ENCODE peak calls at places on chromosomes 16 and 17, in nine cellular contexts. K is Peyer's patch; O is ELR; C is NCI-H2171 treated with DMSO at 0.1 percent for 48 hours; W is anterior cingulate cortex; Q is H54; H is stomach; M is CD8-positive, alpha-beta memory T cell; J is cardiac fibroblast. U is an unnamed sample.

GRCh38 chr17:71237903-71238538 is 882.8 kb upstream of the SOX9 start:
- DNase-seq in C (peak; percentile 69), M (no peak), Q (no peak), K (no peak), W (no peak), H (no peak), J (peak; percentile 46), O (peak; percentile 75), U (no peak)

GRCh38 chr17:77475012-77475976 is 334.5 kb downstream of the SEC14L1 start:
- DNase-seq in W (no peak), M (peak; percentile 64), C (no peak), K (peak; percentile 77), Q (no peak), J (peak; percentile 75), O (peak; percentile 90), H (no peak), U (no peak)

GRCh38 chr17:61551255-61551742 is 39.7 kb downstream of the NACA2 start:
- DNase-seq in W (no peak), H (no peak), K (no peak), O (peak; percentile 77), C (peak; percentile 73), J (peak; percentile 69), M (peak; percentile 4), Q (peak; percentile 34), U (no peak)

GRCh38 chr17:76474238-76474637 is 6.8 kb downstream of the AANAT start:
- DNase-seq in Q (no peak), O (no peak), M (no peak), J (no peak), C (no peak), H (no peak), K (no peak), W (no peak), U (no peak)

GRCh38 chr17:5975651-5976050 is 94.5 kb upstream of the WSCD1 start:
- DNase-seq in J (no peak), M (no peak), Q (no peak), C (no peak), O (no peak), K (no peak), H (no peak), W (no peak), U (no peak)

GRCh38 chr16:12961621-12962020 is 60.2 kb downstream of the SHISA9 start:
- DNase-seq in K (no peak), M (no peak), Q (no peak), W (no peak), J (no peak), O (no peak), H (no peak), C (no peak), U (no peak)

GRCh38 chr17:31061678-31062077 is 33.1 kb upstream of the NF1 start:
- DNase-seq in J (no peak), C (no peak), M (no peak), H (no peak), W (no peak), O (peak; percentile 23), K (no peak), Q (no peak), U (no peak)

GRCh38 chr16:84369938-84370627 is 1.7 kb downstream of the ATP2C2 start:
- DNase-seq in C (peak; percentile 55), M (no peak), J (no peak), Q (no peak), W (no peak), H (no peak), K (peak; percentile 66), O (no peak), U (no peak)

GRCh38 chr16:50683689-50684374 is 2.7 kb upstream of the SNX20 start:
- DNase-seq in M (peak; percentile 33), W (no peak), O (no peak), Q (no peak), J (no peak), K (peak; percentile 83), H (peak; percentile 50), C (no peak), U (no peak)

GRCh38 chr16:85152414-85153030 is 40.2 kb upstream of the CIBAR2 start:
- DNase-seq in C (peak; percentile 62), K (no peak), M (no peak), J (no peak), O (no peak), H (no peak), W (no peak), Q (no peak), U (no peak)

GRCh38 chr16:67269766-67270165 is 9.6 kb upstream of the PLEKHG4 start:
- DNase-seq in J (peak; percentile 63), H (no peak), C (no peak), M (no peak), W (no peak), K (no peak), Q (no peak), O (peak; percentile 86), U (no peak)

GRCh38 chr17:58391302-58391984 is 25.9 kb downstream of the RNF43 start:
- DNase-seq in H (peak; percentile 97), J (peak; percentile 22), M (no peak), C (peak; percentile 96), Q (peak; percentile 25), K (peak; percentile 92), O (peak; percentile 56), W (no peak), U (peak; percentile 16)

GRCh38 chr17:42378597-42379594 is 9.3 kb downstream of the STAT3 start:
- DNase-seq in W (no peak), C (no peak), O (peak; percentile 28), J (peak; percentile 47), Q (no peak), M (peak; percentile 22), H (no peak), K (no peak), U (no peak)

U was measured in T1000.